ENCODE peak calls at places on chromosomes 5 and 9, in six cellular contexts. D, R, W, V, K and T are unnamed samples.

GRCh38 chr9:94086961-94087360 is 2.7 kb downstream of the PTPDC1 start:
- DNase-seq in R (no peak), D (no peak), K (peak; percentile 55), V (no peak), W (no peak), T (no peak)

GRCh38 chr5:78320461-78320860 is 26.0 kb upstream of the AP3B1 start:
- DNase-seq in V (peak; percentile 9), K (peak; percentile 63), W (peak; percentile 30), R (no peak), D (no peak), T (no peak)

GRCh38 chr9:88164870-88165269 is 26.6 kb upstream of the SPATA31C2 start:
- DNase-seq in R (no peak), D (no peak), W (no peak), V (no peak), K (no peak), T (no peak)

GRCh38 chr9:37262410-37262809 is 142.0 kb downstream of the ZCCHC7 start:
- DNase-seq in W (no peak), V (no peak), D (no peak), K (peak; percentile 65), R (no peak), T (no peak)

GRCh38 chr9:97364769-97365490 is 47.0 kb upstream of the TDRD7 start:
- DNase-seq in V (no peak), R (no peak), D (no peak), K (no peak), W (no peak), T (no peak)

GRCh38 chr5:148913985-148914421 is 87.6 kb downstream of the ADRB2 start:
- DNase-seq in D (no peak), V (no peak), K (peak; percentile 58), R (no peak), W (no peak), T (no peak)

GRCh38 chr9:113152699-113153098 is 1.9 kb downstream of the SLC31A2 start:
- DNase-seq in R (no peak), D (no peak), V (no peak), W (no peak), K (no peak), T (no peak)

GRCh38 chr9:95197692-95198271 is 119.7 kb downstream of the FANCC start:
- DNase-seq in R (no peak), D (no peak), V (no peak), K (peak; percentile 51), W (no peak), T (no peak)

GRCh38 chr5:72465601-72466563 is 41.3 kb downstream of the ZNF366 start:
- DNase-seq in K (peak; percentile 32), D (no peak), V (no peak), W (peak; percentile 69), R (no peak), T (peak; percentile 3)

GRCh38 chr5:73862796-73863195 is 236.8 kb downstream of the ARHGEF28 start:
- DNase-seq in W (no peak), R (no peak), D (no peak), V (no peak), K (no peak), T (no peak)

GRCh38 chr5:180112101-180112861 is 40.7 kb upstream of the RNF130 start:
- DNase-seq in V (no peak), W (no peak), D (no peak), R (no peak), K (no peak), T (no peak)

GRCh38 chr9:117704597-117704996 is 394 bp downstream of the TLR4 start:
- DNase-seq in R (no peak), V (no peak), D (no peak), K (no peak), W (no peak), T (no peak)

GRCh38 chr5:143887302-143887638 is 75.3 kb downstream of the HMHB1 start:
- DNase-seq in D (no peak), K (peak; percentile 62), R (no peak), W (no peak), V (no peak), T (no peak)

GRCh38 chr5:124040799-124041198 is 528.8 kb downstream of the CSNK1G3 start:
- DNase-seq in D (no peak), R (no peak), K (peak; percentile 77), W (no peak), V (no peak), T (no peak)

GRCh38 chr9:100583019-100583802 is 5.3 kb downstream of the CAVIN4 start:
- DNase-seq in K (no peak), W (no peak), V (no peak), D (no peak), R (no peak), T (no peak)

GRCh38 chr9:88732128-88732527 is 197.2 kb downstream of the NXNL2 start:
- DNase-seq in V (peak; percentile 68), D (no peak), R (no peak), K (peak; percentile 92), W (no peak), T (no peak)

GRCh38 chr9:128412120-128412790 is 8.4 kb upstream of the CERCAM start:
- DNase-seq in W (no peak), D (no peak), V (peak; percentile 46), R (no peak), K (peak; percentile 54), T (peak; percentile 79)

GRCh38 chr5:2740849-2741555 is 10.5 kb downstream of the IRX2 start:
- DNase-seq in V (no peak), D (no peak), W (no peak), R (no peak), K (no peak), T (no peak)

GRCh38 chr5:11683666-11684065 is 220.6 kb downstream of the CTNND2 start:
- DNase-seq in D (no peak), R (no peak), K (no peak), V (peak; percentile 57), W (no peak), T (no peak)

GRCh38 chr5:12910611-12911010 is 1006.4 kb upstream of the CTNND2 start:
- DNase-seq in D (no peak), K (no peak), W (no peak), V (no peak), R (no peak), T (no peak)

GRCh38 chr5:74957029-74957781 is 91.0 kb upstream of the FAM169A start:
- DNase-seq in V (no peak), D (no peak), K (no peak), W (no peak), R (no peak), T (no peak)

GRCh38 chr5:176647870-176648466 is 684 bp downstream of the TSPAN17 start:
- DNase-seq in W (no peak), V (peak; percentile 26), K (peak; percentile 36), D (no peak), R (no peak), T (no peak)

GRCh38 chr9:87783180-87783579 is 57.3 kb downstream of the CTSL start:
- DNase-seq in K (no peak), W (no peak), V (no peak), R (no peak), D (no peak), T (no peak)

GRCh38 chr5:126949475-126949874 is 80.9 kb downstream of the MARCHF3 start:
- DNase-seq in K (no peak), V (no peak), D (no peak), R (no peak), W (no peak), T (no peak)

GRCh38 chr9:137876781-137877386 is 698 bp upstream of the CACNA1B start:
- DNase-seq in W (no peak), V (no peak), K (no peak), D (no peak), R (no peak), T (no peak)

GRCh38 chr9:114299286-114300152 is 23.4 kb upstream of the ORM1 start:
- DNase-seq in R (no peak), V (no peak), D (no peak), K (no peak), W (no peak), T (no peak)

GRCh38 chr5:160266752-160267345 is 37.5 kb downstream of the FABP6 start:
- DNase-seq in V (no peak), R (no peak), K (no peak), W (no peak), D (no peak), T (no peak)

DNA sequence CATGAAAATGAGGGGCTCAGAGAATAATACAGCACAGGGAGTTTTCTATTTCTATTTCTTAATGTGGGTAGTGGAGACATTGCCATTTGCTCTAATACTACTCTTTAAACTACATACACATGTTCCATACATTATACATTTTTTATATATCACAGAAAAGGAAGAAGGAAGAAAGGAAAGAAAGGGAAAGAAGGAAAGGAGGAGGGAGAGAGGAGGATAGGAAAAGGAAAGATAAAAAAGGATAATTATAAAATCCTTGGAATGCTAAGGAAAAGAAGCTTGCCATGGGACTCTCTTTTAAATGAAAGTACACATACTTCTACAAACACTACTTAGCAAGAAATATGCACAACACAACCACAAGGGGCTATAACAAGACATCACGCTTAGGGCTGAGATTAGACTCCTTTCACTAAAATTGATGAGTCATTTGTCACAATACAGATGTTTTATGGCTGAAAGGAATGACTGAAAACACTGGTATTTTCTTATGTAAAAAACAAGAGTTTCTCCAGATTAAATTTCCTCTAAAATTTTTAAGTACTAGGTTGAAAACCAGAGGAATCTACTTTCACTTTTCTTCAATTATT is 219.8 kb downstream of the ARL15 start:
- DNase-seq in V (no peak), R (no peak), D (peak; percentile 80), W (no peak), K (peak; percentile 89), T (no peak)
- TF ChIP-seq CTCF in V (no peak), R (no peak), D (peak; percentile 49), W (no peak), K (peak; percentile 51), T (no peak)

DNA sequence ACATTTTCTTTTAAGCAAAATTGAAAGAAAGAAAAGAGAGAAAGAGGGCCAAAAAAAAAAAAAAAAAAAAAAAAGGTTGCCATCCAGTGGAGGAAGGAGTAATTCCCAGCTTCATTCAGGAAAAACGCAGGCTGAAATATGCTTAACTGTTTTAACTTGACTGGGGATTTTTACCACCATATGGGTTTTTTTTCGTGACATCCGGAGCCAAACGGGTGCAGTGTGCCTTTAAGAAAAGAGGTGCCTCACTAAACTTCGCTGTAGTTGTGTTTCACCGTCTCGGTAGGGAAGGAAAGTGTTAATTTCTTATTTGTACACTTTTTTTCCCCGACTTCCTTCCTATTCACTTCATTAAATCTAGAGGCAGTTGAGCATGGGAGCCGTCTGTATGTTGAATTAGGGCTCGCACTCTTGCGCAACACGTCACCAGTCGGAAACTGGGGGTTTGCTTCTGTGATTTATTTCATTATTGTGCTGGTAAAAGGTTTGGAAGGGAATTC is 143.0 kb downstream of the SMARCA2 start:
- DNase-seq in D (no peak), V (peak; percentile 64), R (peak; percentile 32), W (peak; percentile 25), K (peak; percentile 89), T (peak; percentile 59)
- TF ChIP-seq CTCF in D (no peak), V (no peak), R (no peak), W (no peak), K (peak; percentile 19), T (no peak)

GRCh38 chr9:123997665-123998277 is 13.8 kb upstream of the LHX2 start:
- DNase-seq in V (peak; percentile 16), K (peak; percentile 41), D (no peak), R (peak; percentile 24), W (peak; percentile 62), T (peak; percentile 62)
- TF ChIP-seq CTCF in V (no peak), K (no peak), D (no peak), R (no peak), W (no peak), T (no peak)

DNA sequence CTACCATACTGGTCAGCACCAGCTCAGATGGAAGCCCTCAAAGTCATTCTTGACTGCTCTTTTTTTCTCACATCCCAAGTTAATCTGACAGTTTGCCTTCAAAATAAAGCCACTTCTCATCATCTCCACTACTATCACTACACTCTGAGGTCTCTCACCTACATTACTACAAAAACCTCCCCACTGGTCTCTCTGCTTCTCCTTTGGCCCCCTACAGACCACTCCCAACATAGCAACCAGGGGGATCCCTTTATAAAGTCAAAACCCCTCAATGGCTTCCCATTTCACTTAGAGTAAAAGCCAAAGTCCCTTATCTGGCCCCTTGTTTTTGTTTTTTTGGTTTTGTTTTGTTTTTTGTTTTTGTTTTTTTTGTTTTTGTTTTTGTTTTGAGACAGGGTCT is 4.6 kb downstream of the ARAP3 start:
- DNase-seq in V (no peak), R (no peak), W (no peak), D (no peak), K (no peak), T (peak; percentile 31)
- TF ChIP-seq CTCF in V (no peak), R (no peak), W (peak; percentile 8), D (no peak), K (peak; percentile 35), T (peak; percentile 11)